ENCODE peak calls at places on chromosomes 3 and 15, in eight cellular contexts. One of them, this sample, is unnamed.
A peak's percentile ranks its signal among the peaks of the same experiment; 100 is the strongest.

GRCh38 chr3:151923901-151924300 is 50.5 kb downstream of the SUCNR1 start:
- DNase-seq in stomach: no peak
- DNase-seq in transverse colon: no peak
- DNase-seq in HepG2: no peak
- DNase-seq in GM12892: no peak
- DNase-seq in endothelial cell of umbilical vein: peak; percentile 65
- DNase-seq in suprapubic skin: no peak
- DNase-seq in sigmoid colon: no peak
- DNase-seq in this sample: no peak

GRCh38 chr3:187012609-187013051 is 82.3 kb downstream of the ST6GAL1 start:
- DNase-seq in endothelial cell of umbilical vein: peak; percentile 95
- DNase-seq in suprapubic skin: no peak
- DNase-seq in GM12892: no peak
- DNase-seq in transverse colon: peak; percentile 49
- DNase-seq in stomach: no peak
- DNase-seq in sigmoid colon: no peak
- DNase-seq in HepG2: no peak
- DNase-seq in this sample: peak; percentile 82

GRCh38 chr3:127781411-127782001 is 40.8 kb downstream of the MGLL start:
- DNase-seq in HepG2: no peak
- DNase-seq in suprapubic skin: no peak
- DNase-seq in stomach: no peak
- DNase-seq in endothelial cell of umbilical vein: no peak
- DNase-seq in sigmoid colon: no peak
- DNase-seq in transverse colon: no peak
- DNase-seq in GM12892: no peak
- DNase-seq in this sample: peak; percentile 34

GRCh38 chr3:160665784-160666526 is 11.0 kb upstream of the ARL14 start:
- DNase-seq in transverse colon: peak; percentile 49
- DNase-seq in GM12892: no peak
- DNase-seq in endothelial cell of umbilical vein: peak; percentile 21
- DNase-seq in HepG2: no peak
- DNase-seq in sigmoid colon: no peak
- DNase-seq in suprapubic skin: no peak
- DNase-seq in stomach: no peak
- DNase-seq in this sample: no peak

GRCh38 chr3:38646630-38647029 is 2.9 kb downstream of the SCN5A start:
- DNase-seq in suprapubic skin: no peak
- DNase-seq in stomach: no peak
- DNase-seq in sigmoid colon: peak; percentile 6
- DNase-seq in HepG2: peak; percentile 60
- DNase-seq in transverse colon: no peak
- DNase-seq in GM12892: no peak
- DNase-seq in endothelial cell of umbilical vein: peak; percentile 43
- DNase-seq in this sample: peak; percentile 31

GRCh38 chr15:52727825-52728224 is 48.6 kb upstream of the ATOSA start:
- DNase-seq in stomach: no peak
- DNase-seq in endothelial cell of umbilical vein: peak; percentile 61
- DNase-seq in suprapubic skin: no peak
- DNase-seq in GM12892: no peak
- DNase-seq in transverse colon: no peak
- DNase-seq in sigmoid colon: no peak
- DNase-seq in HepG2: no peak
- DNase-seq in this sample: no peak

GRCh38 chr3:83435173-83435572 is 1523.6 kb upstream of the CADM2 start:
- DNase-seq in suprapubic skin: no peak
- DNase-seq in endothelial cell of umbilical vein: no peak
- DNase-seq in stomach: no peak
- DNase-seq in sigmoid colon: no peak
- DNase-seq in transverse colon: no peak
- DNase-seq in GM12892: no peak
- DNase-seq in HepG2: no peak
- DNase-seq in this sample: no peak

GRCh38 chr3:145815707-145816413 is 345.1 kb downstream of the PLOD2 start:
- DNase-seq in sigmoid colon: no peak
- DNase-seq in GM12892: no peak
- DNase-seq in stomach: no peak
- DNase-seq in endothelial cell of umbilical vein: no peak
- DNase-seq in transverse colon: no peak
- DNase-seq in suprapubic skin: no peak
- DNase-seq in HepG2: no peak
- DNase-seq in this sample: no peak

GRCh38 chr3:177448987-177449975 is 252.0 kb upstream of the TBL1XR1 start:
- DNase-seq in endothelial cell of umbilical vein: no peak
- DNase-seq in stomach: no peak
- DNase-seq in sigmoid colon: no peak
- DNase-seq in transverse colon: no peak
- DNase-seq in HepG2: peak; percentile 58
- DNase-seq in suprapubic skin: no peak
- DNase-seq in GM12892: no peak
- DNase-seq in this sample: peak; percentile 82

GRCh38 chr3:58487140-58487886 is 4.6 kb upstream of the KCTD6 start:
- DNase-seq in endothelial cell of umbilical vein: no peak
- DNase-seq in stomach: no peak
- DNase-seq in GM12892: no peak
- DNase-seq in HepG2: no peak
- DNase-seq in transverse colon: no peak
- DNase-seq in sigmoid colon: no peak
- DNase-seq in suprapubic skin: no peak
- DNase-seq in this sample: no peak

GRCh38 chr3:10977864-10978510 is 14.6 kb upstream of the SLC6A1 start:
- DNase-seq in stomach: no peak
- DNase-seq in sigmoid colon: no peak
- DNase-seq in suprapubic skin: no peak
- DNase-seq in HepG2: no peak
- DNase-seq in endothelial cell of umbilical vein: no peak
- DNase-seq in GM12892: no peak
- DNase-seq in transverse colon: no peak
- DNase-seq in this sample: peak; percentile 18

GRCh38 chr3:54932606-54933005 is 4.7 kb upstream of the LRTM1 start:
- DNase-seq in transverse colon: no peak
- DNase-seq in stomach: no peak
- DNase-seq in sigmoid colon: no peak
- DNase-seq in suprapubic skin: no peak
- DNase-seq in HepG2: no peak
- DNase-seq in GM12892: no peak
- DNase-seq in endothelial cell of umbilical vein: no peak
- DNase-seq in this sample: no peak

DNA sequence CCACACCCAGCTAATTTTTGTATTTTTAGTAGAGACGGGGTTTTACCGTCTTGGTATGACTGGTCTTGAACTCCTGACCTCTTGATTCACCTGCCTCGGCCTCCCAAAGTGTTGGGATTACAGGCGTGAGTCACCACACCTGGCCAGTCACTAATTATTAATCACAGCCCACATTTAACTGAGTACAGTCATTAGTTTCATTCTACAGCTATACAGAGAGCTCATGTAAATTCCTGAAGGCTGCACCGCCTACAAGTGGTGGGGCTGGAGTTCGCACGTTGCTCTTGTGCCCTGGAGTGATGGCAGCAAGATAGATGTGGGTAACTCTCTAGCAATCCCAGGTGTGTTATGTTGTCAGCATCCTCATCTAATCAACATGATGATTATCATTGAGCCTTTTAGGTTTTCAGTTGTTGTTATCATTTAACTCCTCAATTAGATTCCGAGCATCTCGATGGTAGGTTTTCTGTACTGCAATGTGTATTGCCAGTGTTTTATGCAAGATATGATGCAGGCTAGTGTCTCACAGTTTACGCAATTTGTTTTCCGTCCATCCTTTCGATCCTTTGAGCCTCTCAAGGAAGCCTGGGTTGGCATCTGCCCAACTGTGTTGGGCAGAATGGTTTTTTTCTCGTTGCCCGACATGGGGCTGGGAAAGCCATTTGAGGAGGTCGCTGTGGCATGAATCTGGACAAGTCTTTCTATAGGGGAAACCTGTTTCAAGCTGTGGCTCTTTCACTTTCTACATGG is 216.3 kb downstream of the LPP start:
- DNase-seq in stomach: no peak
- DNase-seq in GM12892: no peak
- DNase-seq in transverse colon: no peak
- DNase-seq in suprapubic skin: no peak
- DNase-seq in endothelial cell of umbilical vein: no peak
- DNase-seq in sigmoid colon: no peak
- DNase-seq in HepG2: no peak
- DNase-seq in this sample: no peak
- TF ChIP-seq POLR2AphosphoS5 in stomach: no peak
- TF ChIP-seq POLR2AphosphoS5 in GM12892: no peak
- TF ChIP-seq POLR2AphosphoS5 in transverse colon: no peak
- TF ChIP-seq POLR2AphosphoS5 in suprapubic skin: no peak
- TF ChIP-seq POLR2AphosphoS5 in endothelial cell of umbilical vein: no peak
- TF ChIP-seq POLR2AphosphoS5 in sigmoid colon: no peak
- TF ChIP-seq POLR2AphosphoS5 in HepG2: no peak
- TF ChIP-seq POLR2AphosphoS5 in this sample: no peak

DNA sequence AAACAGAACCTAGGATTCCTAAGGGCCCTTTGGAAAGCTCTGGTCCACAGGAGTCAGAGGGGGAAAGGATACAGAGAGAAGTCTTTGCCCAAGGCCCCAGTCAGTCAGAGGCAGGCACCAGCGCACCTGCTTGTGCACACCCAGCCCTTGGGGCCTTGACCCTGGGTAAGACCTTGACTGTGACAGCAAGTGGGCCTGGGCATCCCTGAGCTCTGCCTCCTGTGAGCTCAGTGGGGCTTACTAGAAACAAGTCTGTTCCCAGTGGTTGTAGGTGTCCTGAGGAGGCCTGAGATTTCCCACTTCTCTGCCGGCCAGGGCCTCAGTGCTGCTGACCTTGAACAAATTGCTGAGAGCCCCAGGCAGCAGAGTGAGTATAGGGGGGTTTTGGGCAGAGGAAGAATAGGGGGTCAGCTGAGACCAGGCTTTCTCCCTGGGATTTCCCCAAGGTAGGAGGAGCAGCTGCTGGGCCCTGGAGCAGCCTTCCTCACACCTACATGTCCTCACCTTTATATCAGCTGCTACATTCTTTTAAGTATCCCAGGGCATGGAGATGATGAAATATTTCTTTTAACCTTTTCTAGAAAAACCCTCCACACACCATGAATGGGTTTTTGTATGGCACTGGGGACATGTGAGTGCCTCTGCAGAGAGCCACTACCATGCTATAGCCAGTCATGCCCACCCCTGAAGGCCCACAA is 9.7 kb upstream of the DAG1 start:
- DNase-seq in stomach: no peak
- DNase-seq in endothelial cell of umbilical vein: no peak
- DNase-seq in transverse colon: no peak
- DNase-seq in HepG2: no peak
- DNase-seq in GM12892: no peak
- DNase-seq in sigmoid colon: no peak
- DNase-seq in suprapubic skin: no peak
- DNase-seq in this sample: no peak
- TF ChIP-seq POLR2A in stomach: no peak
- TF ChIP-seq POLR2A in endothelial cell of umbilical vein: no peak
- TF ChIP-seq POLR2A in transverse colon: no peak
- TF ChIP-seq POLR2A in HepG2: no peak
- TF ChIP-seq POLR2A in GM12892: no peak
- TF ChIP-seq POLR2A in sigmoid colon: no peak
- TF ChIP-seq POLR2A in suprapubic skin: no peak
- TF ChIP-seq POLR2A in this sample: no peak

GRCh38 chr15:36235173-36235572 is 344.3 kb upstream of the CDIN1 start:
- DNase-seq in suprapubic skin: no peak
- DNase-seq in endothelial cell of umbilical vein: no peak
- DNase-seq in GM12892: no peak
- DNase-seq in transverse colon: no peak
- DNase-seq in sigmoid colon: no peak
- DNase-seq in stomach: no peak
- DNase-seq in HepG2: no peak
- DNase-seq in this sample: no peak

GRCh38 chr15:36230741-36231140 is 348.7 kb upstream of the CDIN1 start:
- DNase-seq in stomach: no peak
- DNase-seq in transverse colon: no peak
- DNase-seq in GM12892: no peak
- DNase-seq in HepG2: no peak
- DNase-seq in endothelial cell of umbilical vein: no peak
- DNase-seq in sigmoid colon: no peak
- DNase-seq in suprapubic skin: no peak
- DNase-seq in this sample: no peak

GRCh38 chr15:36234743-36235142 is 344.7 kb upstream of the CDIN1 start:
- DNase-seq in GM12892: no peak
- DNase-seq in endothelial cell of umbilical vein: no peak
- DNase-seq in sigmoid colon: no peak
- DNase-seq in HepG2: no peak
- DNase-seq in suprapubic skin: no peak
- DNase-seq in transverse colon: no peak
- DNase-seq in stomach: no peak
- DNase-seq in this sample: no peak

GRCh38 chr15:36232491-36232890 is 346.9 kb upstream of the CDIN1 start:
- DNase-seq in HepG2: no peak
- DNase-seq in endothelial cell of umbilical vein: no peak
- DNase-seq in sigmoid colon: no peak
- DNase-seq in stomach: no peak
- DNase-seq in transverse colon: no peak
- DNase-seq in suprapubic skin: no peak
- DNase-seq in GM12892: no peak
- DNase-seq in this sample: no peak
- TF ChIP-seq POLR2AphosphoS5 in HepG2: no peak
- TF ChIP-seq POLR2AphosphoS5 in endothelial cell of umbilical vein: no peak
- TF ChIP-seq POLR2AphosphoS5 in sigmoid colon: no peak
- TF ChIP-seq POLR2AphosphoS5 in stomach: no peak
- TF ChIP-seq POLR2AphosphoS5 in transverse colon: no peak
- TF ChIP-seq POLR2AphosphoS5 in suprapubic skin: no peak
- TF ChIP-seq POLR2AphosphoS5 in GM12892: no peak
- TF ChIP-seq POLR2AphosphoS5 in this sample: no peak

GRCh38 chr3:124588036-124588435 is 142.2 kb upstream of the UMPS start:
- DNase-seq in GM12892: no peak
- DNase-seq in endothelial cell of umbilical vein: no peak
- DNase-seq in transverse colon: no peak
- DNase-seq in stomach: no peak
- DNase-seq in sigmoid colon: no peak
- DNase-seq in HepG2: no peak
- DNase-seq in suprapubic skin: no peak
- DNase-seq in this sample: no peak

GRCh38 chr3:124586126-124587052 is 143.9 kb upstream of the UMPS start:
- DNase-seq in stomach: peak; percentile 48
- DNase-seq in sigmoid colon: no peak
- DNase-seq in suprapubic skin: no peak
- DNase-seq in transverse colon: no peak
- DNase-seq in GM12892: no peak
- DNase-seq in endothelial cell of umbilical vein: no peak
- DNase-seq in HepG2: peak; percentile 25
- DNase-seq in this sample: no peak

GRCh38 chr3:124588794-124589193 is 141.5 kb upstream of the UMPS start:
- DNase-seq in stomach: no peak
- DNase-seq in GM12892: no peak
- DNase-seq in HepG2: no peak
- DNase-seq in sigmoid colon: no peak
- DNase-seq in transverse colon: no peak
- DNase-seq in endothelial cell of umbilical vein: no peak
- DNase-seq in suprapubic skin: no peak
- DNase-seq in this sample: no peak

GRCh38 chr3:124584552-124585391 is 145.5 kb upstream of the UMPS start:
- DNase-seq in transverse colon: peak; percentile 86
- DNase-seq in HepG2: peak; percentile 73
- DNase-seq in GM12892: peak; percentile 38
- DNase-seq in stomach: peak; percentile 93
- DNase-seq in endothelial cell of umbilical vein: peak; percentile 55
- DNase-seq in suprapubic skin: peak; percentile 67
- DNase-seq in sigmoid colon: peak; percentile 68
- DNase-seq in this sample: peak; percentile 88

DNA sequence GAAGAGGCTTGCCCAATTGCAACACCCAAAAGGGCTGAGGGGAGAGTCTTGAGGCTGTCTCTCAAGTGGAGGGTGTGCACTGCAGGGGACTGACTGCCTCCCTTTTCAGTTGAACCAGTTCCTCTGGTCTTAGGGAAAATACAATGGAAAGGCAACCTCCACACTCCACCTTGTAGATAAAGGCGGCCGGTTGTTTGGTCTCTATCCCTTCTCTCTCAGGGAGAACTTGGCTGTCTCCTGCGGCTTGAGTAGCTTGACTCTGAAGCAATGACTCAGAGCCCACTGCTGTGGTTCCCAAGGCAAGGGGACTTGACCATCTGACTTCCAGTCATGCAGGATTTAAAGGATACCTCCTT is 143.2 kb upstream of the UMPS start:
- DNase-seq in transverse colon: no peak
- DNase-seq in HepG2: no peak
- DNase-seq in suprapubic skin: no peak
- DNase-seq in sigmoid colon: no peak
- DNase-seq in stomach: peak; percentile 71
- DNase-seq in endothelial cell of umbilical vein: no peak
- DNase-seq in GM12892: no peak
- DNase-seq in this sample: no peak
- TF ChIP-seq POLR2A in transverse colon: no peak
- TF ChIP-seq POLR2A in HepG2: no peak
- TF ChIP-seq POLR2A in suprapubic skin: no peak
- TF ChIP-seq POLR2A in sigmoid colon: no peak
- TF ChIP-seq POLR2A in stomach: no peak
- TF ChIP-seq POLR2A in endothelial cell of umbilical vein: no peak
- TF ChIP-seq POLR2A in GM12892: no peak
- TF ChIP-seq POLR2A in this sample: no peak

This sample was measured in spleen.